ENCODE peak calls at places on chromosomes 11 and 22, in nine cellular contexts. U is CD4-positive, CD25-positive, alpha-beta regulatory T cell; N is sigmoid colon; B is RWPE2; K is heart right ventricle; E is pancreas; G is tibial artery; L is CD8-positive, alpha-beta memory T cell; J is spleen. C is an unnamed sample.
A peak's percentile ranks its signal among the peaks of the same experiment; 100 is the strongest.

GRCh38 chr11:26704249-26704648 is 17.6 kb downstream of the SLC5A12 start:
- DNase-seq in U (no peak), K (no peak), E (no peak), L (no peak), G (no peak), N (no peak), B (no peak), J (no peak), C (no peak)

GRCh38 chr11:104275992-104276391 is 112.0 kb upstream of the PDGFD start:
- DNase-seq in U (no peak), G (no peak), N (no peak), E (no peak), J (no peak), L (no peak), B (no peak), K (no peak), C (no peak)

GRCh38 chr11:86459002-86459385 is 84.3 kb downstream of the CCDC81 start:
- DNase-seq in G (no peak), B (no peak), K (no peak), N (no peak), L (no peak), U (no peak), E (no peak), J (no peak), C (no peak)

GRCh38 chr22:44368611-44369010 is 55.9 kb upstream of the SHISAL1 start:
- DNase-seq in U (no peak), G (no peak), B (peak; percentile 45), N (peak; percentile 44), E (no peak), K (no peak), J (peak; percentile 56), L (no peak), C (no peak)

GRCh38 chr22:26318975-26319374 is 110.1 kb upstream of the ASPHD2 start:
- DNase-seq in G (no peak), J (no peak), N (no peak), B (no peak), K (no peak), E (no peak), U (no peak), L (no peak), C (no peak)

GRCh38 chr11:122101625-122102291 is 14.3 kb downstream of the BLID start:
- DNase-seq in K (peak; percentile 44), U (no peak), L (no peak), G (peak; percentile 90), N (peak; percentile 89), E (peak; percentile 45), B (no peak), J (no peak), C (no peak)

GRCh38 chr11:20134991-20135736 is 25.1 kb downstream of the DBX1 start:
- DNase-seq in J (no peak), B (no peak), N (no peak), U (no peak), L (no peak), K (no peak), E (no peak), G (no peak), C (no peak)

GRCh38 chr11:109629734-109630133 is 207.7 kb downstream of the C11orf87 start:
- DNase-seq in L (no peak), N (no peak), E (no peak), U (no peak), K (no peak), J (no peak), G (no peak), B (no peak), C (no peak)

GRCh38 chr22:38901111-38901641 is 29.2 kb upstream of the CBX6 start:
- DNase-seq in J (no peak), L (no peak), E (no peak), K (no peak), B (no peak), G (no peak), U (no peak), N (no peak), C (no peak)

GRCh38 chr11:60891103-60891741 is 15.2 kb downstream of the PRPF19 start:
- DNase-seq in N (no peak), L (no peak), B (no peak), K (peak; percentile 64), U (no peak), E (no peak), G (no peak), J (no peak), C (no peak)

GRCh38 chr11:30120045-30120589 is 103.3 kb upstream of the KCNA4 start:
- DNase-seq in G (no peak), L (no peak), U (no peak), N (no peak), E (no peak), B (no peak), K (no peak), J (no peak), C (no peak)

GRCh38 chr22:30265131-30265720 is 1.4 kb downstream of the OSM start:
- DNase-seq in B (no peak), G (no peak), E (no peak), U (no peak), N (no peak), K (no peak), L (no peak), J (peak; percentile 85), C (no peak)

GRCh38 chr22:22882033-22882717 is 5.4 kb upstream of the IGLL5 start:
- DNase-seq in G (peak; percentile 61), L (no peak), N (no peak), K (no peak), B (no peak), E (no peak), U (no peak), J (no peak), C (no peak)

GRCh38 chr11:9170450-9170849 is 79.1 kb upstream of the SCUBE2 start:
- DNase-seq in L (no peak), N (no peak), J (no peak), E (no peak), U (no peak), K (no peak), G (no peak), B (no peak), C (no peak)

GRCh38 chr22:43004362-43005035 is 10.4 kb downstream of the PACSIN2 start:
- DNase-seq in J (peak; percentile 58), B (no peak), K (no peak), L (no peak), U (no peak), E (no peak), G (no peak), N (no peak), C (no peak)

GRCh38 chr11:111302298-111302697 is 4.0 kb downstream of the POU2AF3 start:
- DNase-seq in U (no peak), B (no peak), J (no peak), K (no peak), N (no peak), L (no peak), E (no peak), G (no peak), C (no peak)

GRCh38 chr22:17773606-17774205 is 563 bp downstream of the BID start:
- DNase-seq in E (peak; percentile 26), G (no peak), K (peak; percentile 44), J (peak; percentile 93), N (peak; percentile 68), B (no peak), U (peak; percentile 35), L (peak; percentile 57), C (no peak)

GRCh38 chr22:29459773-29460172 is 20.2 kb upstream of the NEFH start:
- DNase-seq in U (no peak), B (no peak), J (no peak), G (no peak), L (no peak), E (no peak), N (no peak), K (no peak), C (no peak)

GRCh38 chr11:45209480-45209879 is 63.0 kb downstream of the PRDM11 start:
- DNase-seq in N (no peak), G (no peak), K (no peak), U (no peak), B (no peak), L (no peak), J (no peak), E (no peak), C (no peak)
- H3K4me3 ChIP-seq in N (no peak overlapping the region), G (peak overlapping the region; percentile 20), K (no peak overlapping the region), U (no peak overlapping the region), B (no peak overlapping the region), L (no peak overlapping the region), J (no peak overlapping the region), E (no peak overlapping the region), C (no peak overlapping the region)

GRCh38 chr11:13047884-13048283 is 38.8 kb downstream of the RASSF10 start:
- DNase-seq in G (no peak), J (no peak), L (no peak), K (no peak), E (no peak), B (no peak), N (no peak), U (no peak), C (no peak)
- H3K27me3 ChIP-seq in G (peaks cover 15% of the 10 kb centered on the region), J (no peaks in the 10 kb centered on the region), L (no peaks in the 10 kb centered on the region), K (peaks cover 4% of the 10 kb centered on the region), E (no peaks in the 10 kb centered on the region), B (no peaks in the 10 kb centered on the region), N (no peaks in the 10 kb centered on the region), U (no peaks in the 10 kb centered on the region), C (no peaks in the 10 kb centered on the region)

GRCh38 chr11:132913886-132914285 is 618.4 kb downstream of the OPCML start:
- DNase-seq in L (no peak), B (no peak), U (no peak), G (no peak), J (no peak), E (no peak), K (no peak), N (no peak), C (no peak)

GRCh38 chr11:132910016-132910760 is 622.1 kb downstream of the OPCML start:
- DNase-seq in L (no peak), E (no peak), K (no peak), J (no peak), G (no peak), N (no peak), B (no peak), U (no peak), C (no peak)

GRCh38 chr11:132909016-132909606 is 623.2 kb downstream of the OPCML start:
- DNase-seq in E (no peak), J (no peak), N (no peak), L (no peak), B (no peak), G (no peak), K (no peak), U (no peak), C (no peak)

GRCh38 chr11:132913295-132913694 is 619.0 kb downstream of the OPCML start:
- DNase-seq in U (no peak), N (no peak), K (no peak), L (no peak), B (no peak), G (no peak), E (no peak), J (no peak), C (no peak)

GRCh38 chr11:132911186-132911585 is 621.1 kb downstream of the OPCML start:
- DNase-seq in B (no peak), N (no peak), E (no peak), J (no peak), K (no peak), U (no peak), G (no peak), L (no peak), C (no peak)
- H3K27ac ChIP-seq in B (no peak overlapping the region), N (no peak overlapping the region), E (no peak overlapping the region), J (no peak overlapping the region), K (no peak overlapping the region), U (no peak overlapping the region), G (no peak overlapping the region), L (no peak overlapping the region), C (no peak overlapping the region)

DNA sequence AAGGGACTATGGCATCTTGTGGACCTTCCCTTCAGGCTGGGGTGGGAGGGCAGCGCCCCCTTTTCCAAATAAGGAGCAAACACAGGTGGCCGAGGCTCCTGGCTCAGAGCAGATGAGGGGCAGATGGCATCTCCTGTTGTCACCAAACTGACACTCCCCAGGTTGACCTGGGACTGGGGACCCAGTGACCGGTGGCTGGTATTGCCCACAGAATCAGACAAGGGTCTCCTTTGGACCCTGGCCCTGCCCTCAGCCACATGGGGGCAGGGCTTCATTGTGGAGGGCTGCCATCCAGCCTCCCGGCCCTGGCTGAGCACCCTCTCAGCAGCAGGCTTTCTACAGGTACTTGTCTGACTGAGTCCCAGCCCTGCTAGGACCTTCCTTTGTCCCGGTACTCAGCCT is 842 bp upstream of the SIGIRR start:
- DNase-seq in U (no peak), K (no peak), L (no peak), G (no peak), B (no peak), N (no peak), J (peak; percentile 78), E (peak; percentile 7), C (no peak)
- H3K4me3 ChIP-seq in U (peak overlapping the region; percentile 50), K (peak overlapping the region; percentile 43), L (peak overlapping the region; percentile 83), G (peak overlapping the region; percentile 36), B (peak overlapping the region; percentile 53), N (no peak overlapping the region), J (peak overlapping the region; percentile 61), E (no peak overlapping the region), C (peak overlapping the region; percentile 92)